ENCODE peak calls at places on chromosomes 6 and 20, in seven cellular contexts. O, W, L, U, H, D and Y are unnamed samples. For H3K9me3, the result is how much of the 10 kb centered on the place peaks cover.

GRCh38 chr6:15518057-15518456 is 144.8 kb downstream of the DTNBP1 start:
- DNase-seq in L (peak), W (no peak), D (peak), H (no peak), U (no peak), O (no peak), Y (no peak)

GRCh38 chr20:461254-462198 is 807 bp downstream of the TBC1D20 start:
- DNase-seq in O (no peak), H (no peak), D (peak), W (no peak), U (peak), L (peak), Y (peak)

GRCh38 chr6:167467793-167468431 is 143.0 kb downstream of the TTLL2 start:
- DNase-seq in O (no peak), U (peak), L (no peak), H (no peak), D (no peak), W (no peak), Y (peak)

GRCh38 chr6:99606670-99607415 is at the start of gene PRDM13:
- DNase-seq in U (no peak), D (no peak), O (no peak), L (no peak), W (no peak), H (no peak), Y (no peak)

GRCh38 chr20:49570161-49570827 is 2.4 kb upstream of the PTGIS start:
- DNase-seq in U (peak), L (no peak), W (no peak), O (no peak), H (no peak), D (peak), Y (no peak)

GRCh38 chr20:49785851-49786174 is 26.8 kb upstream of the SLC9A8 start:
- DNase-seq in H (no peak), W (no peak), L (no peak), O (no peak), U (no peak), D (no peak), Y (peak)

GRCh38 chr6:141988954-141989705 is 143.6 kb upstream of the GJE1 start:
- DNase-seq in O (peak), H (no peak), L (no peak), U (no peak), D (no peak), W (peak), Y (no peak)

GRCh38 chr6:125095501-125096301 is 57.9 kb upstream of the TPD52L1 start:
- DNase-seq in H (no peak), W (no peak), L (no peak), O (no peak), U (no peak), D (no peak), Y (no peak)

GRCh38 chr6:31525553-31525931 is 3.2 kb upstream of the MCCD1 start:
- DNase-seq in U (no peak), D (no peak), L (no peak), W (no peak), H (no peak), O (no peak), Y (no peak)

GRCh38 chr6:105831321-105831720 is 254.8 kb upstream of the PRDM1 start:
- DNase-seq in O (no peak), H (no peak), D (no peak), W (no peak), U (no peak), L (no peak), Y (no peak)

GRCh38 chr6:137309078-137309762 is 90.0 kb upstream of the IFNGR1 start:
- DNase-seq in O (no peak), D (peak), L (peak), W (peak), H (peak), U (no peak), Y (peak)

GRCh38 chr6:134288538-134289203 is 29.2 kb downstream of the SGK1 start:
- DNase-seq in H (no peak), W (no peak), D (no peak), U (no peak), O (peak), L (no peak), Y (no peak)

GRCh38 chr6:4774715-4775590 is 1.3 kb upstream of the CDYL start:
- DNase-seq in D (peak), H (peak), W (no peak), U (peak), L (no peak), O (no peak), Y (peak)

GRCh38 chr20:17525650-17526049 is 5.5 kb downstream of the BFSP1 start:
- DNase-seq in U (no peak), D (no peak), O (no peak), W (peak), H (no peak), L (no peak), Y (peak)

GRCh38 chr6:11218827-11219826 is 13.3 kb downstream of the NEDD9 start:
- DNase-seq in W (no peak), O (no peak), D (peak), H (peak), U (no peak), L (no peak), Y (peak)

GRCh38 chr20:9388826-9389187 is 125.6 kb upstream of the LAMP5 start:
- DNase-seq in O (no peak), H (no peak), L (no peak), D (no peak), U (no peak), W (no peak), Y (no peak)

GRCh38 chr20:57384953-57385761 is 6.0 kb upstream of the RBM38 start:
- DNase-seq in D (peak), U (peak), H (no peak), L (peak), W (no peak), O (no peak), Y (no peak)

GRCh38 chr6:13924949-13925881 is at the start of gene RNF182:
- DNase-seq in U (no peak), O (no peak), L (peak), H (no peak), D (no peak), W (no peak), Y (no peak)

GRCh38 chr6:146803601-146804000 is 204.8 kb downstream of the ADGB start:
- DNase-seq in H (no peak), D (no peak), O (no peak), L (no peak), W (no peak), U (no peak), Y (peak)

GRCh38 chr6:55379486-55379885 is 52.2 kb downstream of the GFRAL start:
- DNase-seq in H (no peak), O (no peak), L (no peak), U (no peak), W (no peak), D (no peak), Y (no peak)

GRCh38 chr20:5835870-5836269 is 85.7 kb downstream of the SHLD1 start:
- DNase-seq in U (no peak), O (no peak), W (no peak), H (no peak), L (no peak), D (no peak), Y (no peak)

GRCh38 chr6:131909408-131910218 is 41.6 kb downstream of the CCN2 start:
- DNase-seq in U (no peak), W (peak), H (peak), L (no peak), D (peak), O (peak), Y (peak)

GRCh38 chr6:158647501-158647900 is 2.4 kb upstream of the SYTL3 start:
- DNase-seq in H (no peak), L (no peak), U (no peak), W (no peak), O (no peak), D (no peak), Y (no peak)

GRCh38 chr20:25065625-25066338 is 7.8 kb upstream of the ACSS1 start:
- DNase-seq in W (peak), H (peak), D (peak), U (no peak), O (peak), L (peak), Y (no peak)

GRCh38 chr6:20279608-20280287 is 67.5 kb upstream of the MBOAT1 start:
- DNase-seq in D (no peak), L (no peak), U (no peak), O (no peak), W (no peak), H (no peak), Y (no peak)

GRCh38 chr6:3899061-3899460 is 49.9 kb downstream of the FAM50B start:
- DNase-seq in L (no peak), H (no peak), U (peak), O (no peak), W (no peak), D (no peak), Y (no peak)

GRCh38 chr6:149317656-149318571 is at the start of gene TAB2:
- DNase-seq in O (no peak), D (peak), H (peak), L (peak), U (peak), W (no peak), Y (peak)

GRCh38 chr6:168864541-168865495 is 388.8 kb downstream of the THBS2 start:
- DNase-seq in D (no peak), H (no peak), U (no peak), L (no peak), W (no peak), O (no peak), Y (no peak)

GRCh38 chr6:117404548-117404947 is 21.2 kb downstream of the ROS1 start:
- DNase-seq in U (no peak), D (no peak), W (no peak), H (no peak), O (no peak), L (no peak), Y (no peak)

GRCh38 chr6:127176175-127176574 is 57.7 kb downstream of the RSPO3 start:
- DNase-seq in D (no peak), W (no peak), L (no peak), O (no peak), U (no peak), H (no peak), Y (no peak)

GRCh38 chr20:1391640-1392442 is 1.0 kb downstream of the FKBP1A start:
- DNase-seq in L (peak), U (no peak), W (no peak), O (no peak), H (no peak), D (no peak), Y (no peak)

GRCh38 chr20:51189814-51190782 is 167.2 kb upstream of the KCNG1 start:
- DNase-seq in U (no peak), W (no peak), O (no peak), D (no peak), H (no peak), L (no peak), Y (no peak)

GRCh38 chr20:17747431-17747846 is 47.7 kb downstream of the BANF2 start:
- DNase-seq in W (peak), H (no peak), U (no peak), L (no peak), O (peak), D (no peak), Y (no peak)

GRCh38 chr6:132764370-132764769 is 6.7 kb upstream of the VNN2 start:
- DNase-seq in D (no peak), L (no peak), U (no peak), W (no peak), O (no peak), H (no peak), Y (peak)

DNA sequence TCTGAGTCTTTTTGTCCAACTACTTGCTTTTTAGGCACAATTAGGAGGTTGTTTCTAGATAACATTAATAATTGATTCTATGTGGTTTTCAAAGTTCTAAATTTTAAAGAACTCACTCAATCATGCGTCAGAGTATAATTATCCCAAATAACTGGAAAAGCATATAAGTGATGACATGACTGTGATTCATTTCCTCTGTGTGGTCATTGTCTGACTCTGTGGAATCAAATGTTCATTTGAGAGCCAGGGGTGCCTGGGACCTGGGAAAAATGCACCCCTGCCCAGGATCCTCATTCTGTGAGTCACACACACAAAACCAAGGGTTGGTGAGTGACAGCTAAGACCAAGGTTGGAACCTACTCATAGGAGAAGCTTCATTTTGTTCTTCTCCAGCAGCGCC is 127.1 kb upstream of the MLIP start:
- DNase-seq in U (no peak), W (peak), D (no peak), L (no peak), H (no peak), O (peak), Y (no peak)
- TF ChIP-seq POLR2AphosphoS5 in U (no peak), W (peak), D (no peak), L (no peak), H (no peak), O (no peak), Y (no peak)

DNA sequence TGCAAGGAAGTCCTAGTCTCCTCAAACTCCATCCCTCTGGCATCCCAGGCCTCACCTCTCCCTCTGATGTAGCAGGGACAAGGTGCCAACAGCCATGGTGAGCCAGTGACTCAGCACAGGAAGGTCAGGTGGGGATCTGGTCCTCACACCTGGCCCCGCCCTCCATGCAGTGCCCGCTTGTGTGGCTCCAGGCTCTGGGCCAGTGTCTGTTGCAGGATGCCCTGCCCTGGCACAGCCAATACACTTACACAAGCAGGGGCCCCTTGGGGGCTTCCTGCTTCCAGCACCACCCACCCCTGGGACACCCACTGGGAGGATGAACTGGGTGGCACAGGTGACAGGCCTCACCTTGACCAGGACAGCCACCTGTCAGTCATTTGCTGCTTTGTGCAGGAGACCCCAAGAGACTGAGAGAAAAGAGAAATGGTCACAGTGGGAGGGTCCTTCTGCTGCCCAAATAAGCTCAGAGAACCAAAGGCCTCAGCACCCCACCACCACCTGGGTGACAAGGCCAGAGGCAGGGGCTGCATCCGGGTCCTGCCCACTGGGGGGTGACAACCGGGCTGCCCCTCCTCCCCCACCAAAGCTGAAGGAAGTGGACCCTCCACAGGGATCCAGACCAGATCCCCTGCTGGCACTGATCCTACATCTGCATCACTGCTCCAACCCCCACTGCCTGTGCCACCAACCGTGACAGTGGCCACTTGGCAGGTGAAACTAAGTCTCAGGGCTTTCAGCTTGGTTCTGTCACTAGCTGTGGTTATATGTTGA is 658.8 kb upstream of the DEFB115 start:
- DNase-seq in W (no peak), L (no peak), H (no peak), D (no peak), O (no peak), U (no peak), Y (no peak)
- H3K9me3 ChIP-seq in W (under half), L (under half), H (under half), D (under half), O (under half), U (under half), Y (under half)

DNA sequence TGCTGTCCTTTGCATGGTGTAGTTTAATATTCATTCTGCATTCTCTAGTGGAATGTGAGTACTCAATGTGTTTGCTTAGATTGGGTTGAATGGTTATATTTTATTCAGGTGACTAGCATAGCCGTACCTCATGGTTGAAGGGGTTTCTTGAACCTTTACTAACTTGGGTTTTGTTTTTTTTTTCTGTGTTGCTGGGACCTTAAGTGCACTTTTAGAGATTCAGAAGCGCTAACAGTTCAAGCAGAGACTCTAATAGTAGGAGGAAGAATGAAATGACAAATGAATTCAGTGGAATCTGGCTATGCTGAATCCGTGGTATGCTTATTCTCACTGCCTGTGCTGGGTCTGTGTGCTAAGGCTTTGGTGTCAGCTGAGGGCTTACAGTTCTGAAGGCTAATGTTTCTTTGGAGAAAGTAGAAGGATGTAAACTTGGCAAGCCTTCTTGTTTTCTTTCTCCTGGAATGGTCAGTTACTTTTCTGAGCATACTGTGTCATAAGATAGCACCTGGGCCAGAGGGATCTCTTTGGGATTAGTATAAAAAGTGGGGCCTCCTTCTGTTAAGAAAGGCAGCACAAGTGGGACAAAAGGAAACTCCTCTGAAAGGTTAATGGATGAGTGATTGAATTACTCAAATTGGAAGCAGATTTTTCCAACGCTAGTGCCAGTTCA is 28.7 kb downstream of the RNF144B start:
- DNase-seq in L (no peak), H (no peak), O (no peak), U (no peak), W (no peak), D (no peak), Y (no peak)
- TF ChIP-seq POLR2AphosphoS5 in L (no peak), H (no peak), O (no peak), U (no peak), W (no peak), D (no peak), Y (no peak)

DNA sequence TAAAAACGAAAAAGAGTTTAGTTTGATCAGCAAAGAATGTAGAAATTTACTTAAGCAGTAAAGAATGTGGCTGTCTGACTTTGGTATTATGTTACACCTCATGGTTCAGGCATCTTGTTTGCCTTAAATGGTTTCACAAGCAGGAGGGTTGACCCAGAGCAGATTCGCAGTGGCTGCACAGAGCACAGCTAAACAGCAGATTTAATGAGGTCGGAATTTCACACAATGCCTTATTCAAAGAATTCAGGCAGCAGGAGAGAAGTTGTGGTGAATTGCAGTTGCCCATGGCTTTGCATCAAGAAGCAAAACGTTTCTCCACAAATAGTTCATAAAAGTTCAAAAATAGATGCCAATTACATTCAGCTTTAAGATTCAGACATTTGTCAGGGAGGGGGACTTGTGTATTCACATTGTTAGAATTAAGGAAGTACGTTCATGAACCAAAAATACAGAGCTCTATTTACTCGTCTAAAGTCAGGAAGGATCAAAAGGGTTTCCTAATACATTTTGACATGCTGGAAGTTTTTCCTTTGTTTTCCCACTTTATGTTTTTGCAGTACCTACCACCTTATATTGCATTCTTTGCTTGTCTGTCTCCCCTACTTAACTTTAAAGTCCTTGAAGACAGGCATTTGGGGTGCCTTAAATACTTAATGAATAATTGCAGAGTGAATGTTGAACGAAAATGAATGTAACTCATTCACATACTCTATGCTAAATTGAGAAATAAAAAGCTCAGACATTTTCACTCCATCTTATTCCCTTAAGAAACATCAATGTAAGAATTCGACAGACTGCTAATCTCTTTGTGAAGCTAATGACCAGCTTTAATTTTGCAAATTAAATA is 1163.6 kb upstream of the CITED2 start:
- DNase-seq in L (no peak), U (no peak), O (peak), D (peak), H (peak), W (no peak), Y (peak)
- H3K9me3 ChIP-seq in L (under half), U (under half), O (under half), D (under half), H (under half), W (under half), Y (under half)

DNA sequence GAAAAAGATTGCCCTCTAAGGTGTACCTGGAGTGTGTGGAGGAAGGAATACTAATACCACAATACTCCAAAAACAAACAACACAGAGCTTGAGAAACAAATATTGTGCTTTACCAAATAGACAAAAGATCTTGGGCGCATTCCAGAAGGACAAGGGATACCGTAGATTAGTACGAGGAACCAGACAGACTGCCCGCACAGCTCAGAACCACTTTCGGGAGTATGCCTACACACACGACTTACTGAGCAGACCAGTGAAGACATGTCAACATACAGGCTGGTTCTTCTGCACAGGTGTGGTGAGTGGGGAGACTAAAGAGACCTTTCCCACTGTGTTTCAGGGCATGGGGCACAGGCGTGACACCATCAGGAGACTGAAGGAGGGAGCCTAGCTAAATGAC is 15.8 kb upstream of the FOXQ1 start:
- DNase-seq in H (no peak), W (no peak), D (no peak), U (no peak), L (no peak), O (no peak), Y (no peak)
- TF ChIP-seq POLR2AphosphoS5 in H (no peak), W (no peak), D (no peak), U (no peak), L (no peak), O (no peak), Y (no peak)

GRCh38 chr6:64694356-64694755 is 1012.7 kb downstream of the EYS start:
- DNase-seq in O (no peak), D (no peak), W (no peak), L (no peak), H (no peak), U (no peak), Y (no peak)
- H3K9me3 ChIP-seq in O (under half), D (under half), W (under half), L (under half), H (under half), U (under half), Y (under half)

GRCh38 chr6:46044876-46045617 is 29.4 kb upstream of the CLIC5 start:
- DNase-seq in H (peak), U (no peak), D (no peak), O (peak), W (peak), L (no peak), Y (peak)
- TF ChIP-seq POLR2AphosphoS5 in H (no peak), U (no peak), D (no peak), O (no peak), W (no peak), L (no peak), Y (peak)

GRCh38 chr6:41791306-41791705 is 3.8 kb downstream of the TOMM6 start:
- DNase-seq in U (no peak), L (no peak), D (no peak), W (no peak), O (no peak), H (no peak), Y (no peak)
- H3K9me3 ChIP-seq in U (under half), L (under half), D (under half), W (under half), O (under half), H (under half), Y (under half)

GRCh38 chr6:56594699-56595098 is 48.0 kb downstream of the DST start:
- DNase-seq in W (no peak), H (no peak), L (no peak), O (no peak), U (no peak), D (no peak), Y (no peak)

GRCh38 chr6:56595490-56596122 is 47.1 kb downstream of the DST start:
- DNase-seq in H (no peak), U (no peak), W (peak), O (no peak), L (no peak), D (no peak), Y (no peak)

GRCh38 chr6:56593801-56594318 is 48.8 kb downstream of the DST start:
- DNase-seq in H (no peak), D (no peak), O (no peak), L (no peak), U (no peak), W (no peak), Y (no peak)
- TF ChIP-seq POLR2AphosphoS5 in H (no peak), D (no peak), O (no peak), L (no peak), U (no peak), W (no peak), Y (no peak)